ENCODE peak calls at places on chromosomes 13 and 19, in four cellular contexts. One of them, this sample, is unnamed.

GRCh38 chr13:99496322-99497142 is 4.7 kb upstream of the TM9SF2 start:
- DNase-seq in HEK293T: no peak
- DNase-seq in activated CD8-positive, alpha-beta memory T cell treated with anti-CD3 and anti-CD28 coated beads for 1 hour: peak; percentile 22
- DNase-seq in ACHN: peak; percentile 94
- DNase-seq in this sample: peak; percentile 49

GRCh38 chr19:53102186-53102585 is 1.0 kb downstream of the ZNF160 start:
- DNase-seq in HEK293T: no peak
- DNase-seq in activated CD8-positive, alpha-beta memory T cell treated with anti-CD3 and anti-CD28 coated beads for 1 hour: no peak
- DNase-seq in ACHN: no peak
- DNase-seq in this sample: no peak

GRCh38 chr13:30666113-30666512 is 48.4 kb downstream of the USPL1 start:
- DNase-seq in HEK293T: no peak
- DNase-seq in activated CD8-positive, alpha-beta memory T cell treated with anti-CD3 and anti-CD28 coated beads for 1 hour: no peak
- DNase-seq in ACHN: no peak
- DNase-seq in this sample: no peak

GRCh38 chr13:37342205-37342604 is 236.7 kb upstream of the CSNK1A1L start:
- DNase-seq in HEK293T: no peak
- DNase-seq in activated CD8-positive, alpha-beta memory T cell treated with anti-CD3 and anti-CD28 coated beads for 1 hour: no peak
- DNase-seq in ACHN: no peak
- DNase-seq in this sample: no peak

GRCh38 chr19:6100284-6100915 is 9.9 kb downstream of the RFX2 start:
- DNase-seq in HEK293T: no peak
- DNase-seq in activated CD8-positive, alpha-beta memory T cell treated with anti-CD3 and anti-CD28 coated beads for 1 hour: no peak
- DNase-seq in ACHN: no peak
- DNase-seq in this sample: no peak

GRCh38 chr13:48902421-48902820 is 73.3 kb upstream of the FNDC3A start:
- DNase-seq in HEK293T: no peak
- DNase-seq in activated CD8-positive, alpha-beta memory T cell treated with anti-CD3 and anti-CD28 coated beads for 1 hour: no peak
- DNase-seq in ACHN: no peak
- DNase-seq in this sample: peak; percentile 41

GRCh38 chr13:41654800-41655199 is 197.4 kb downstream of the RGCC start:
- DNase-seq in HEK293T: no peak
- DNase-seq in activated CD8-positive, alpha-beta memory T cell treated with anti-CD3 and anti-CD28 coated beads for 1 hour: no peak
- DNase-seq in ACHN: no peak
- DNase-seq in this sample: no peak

GRCh38 chr13:59304596-59304995 is 859.1 kb downstream of the DIAPH3 start:
- DNase-seq in HEK293T: no peak
- DNase-seq in activated CD8-positive, alpha-beta memory T cell treated with anti-CD3 and anti-CD28 coated beads for 1 hour: no peak
- DNase-seq in ACHN: no peak
- DNase-seq in this sample: no peak

GRCh38 chr13:44425041-44425814 is 51.6 kb downstream of the SERP2 start:
- DNase-seq in HEK293T: no peak
- DNase-seq in activated CD8-positive, alpha-beta memory T cell treated with anti-CD3 and anti-CD28 coated beads for 1 hour: no peak
- DNase-seq in ACHN: no peak
- DNase-seq in this sample: no peak

GRCh38 chr19:39997595-39998216 is 846 bp downstream of the ZNF546 start:
- DNase-seq in HEK293T: no peak
- DNase-seq in activated CD8-positive, alpha-beta memory T cell treated with anti-CD3 and anti-CD28 coated beads for 1 hour: no peak
- DNase-seq in ACHN: no peak
- DNase-seq in this sample: no peak

GRCh38 chr19:47512183-47512947 is 2.5 kb downstream of the NAPA start:
- DNase-seq in HEK293T: no peak
- DNase-seq in activated CD8-positive, alpha-beta memory T cell treated with anti-CD3 and anti-CD28 coated beads for 1 hour: no peak
- DNase-seq in ACHN: peak; percentile 85
- DNase-seq in this sample: no peak

GRCh38 chr19:8397291-8397690 is 7.1 kb downstream of the RAB11B start:
- DNase-seq in HEK293T: no peak
- DNase-seq in activated CD8-positive, alpha-beta memory T cell treated with anti-CD3 and anti-CD28 coated beads for 1 hour: no peak
- DNase-seq in ACHN: no peak
- DNase-seq in this sample: no peak

GRCh38 chr19:2016041-2016807 is 710 bp upstream of the BTBD2 start:
- DNase-seq in HEK293T: peak; percentile 68
- DNase-seq in activated CD8-positive, alpha-beta memory T cell treated with anti-CD3 and anti-CD28 coated beads for 1 hour: no peak
- DNase-seq in ACHN: peak; percentile 76
- DNase-seq in this sample: peak; percentile 81

GRCh38 chr13:112735791-112736190 is 46.0 kb downstream of the ATP11A start:
- DNase-seq in HEK293T: no peak
- DNase-seq in activated CD8-positive, alpha-beta memory T cell treated with anti-CD3 and anti-CD28 coated beads for 1 hour: no peak
- DNase-seq in ACHN: no peak
- DNase-seq in this sample: peak; percentile 85

GRCh38 chr19:18233224-18233825 is 7.1 kb upstream of the PDE4C start:
- DNase-seq in HEK293T: peak; percentile 80
- DNase-seq in activated CD8-positive, alpha-beta memory T cell treated with anti-CD3 and anti-CD28 coated beads for 1 hour: no peak
- DNase-seq in ACHN: peak; percentile 75
- DNase-seq in this sample: peak; percentile 86

GRCh38 chr19:48487944-48488343 is 18.8 kb downstream of the CYTH2 start:
- DNase-seq in HEK293T: no peak
- DNase-seq in activated CD8-positive, alpha-beta memory T cell treated with anti-CD3 and anti-CD28 coated beads for 1 hour: no peak
- DNase-seq in ACHN: peak; percentile 87
- DNase-seq in this sample: no peak

GRCh38 chr19:29708553-29709439 is 6.3 kb downstream of the C19orf12 start:
- DNase-seq in HEK293T: no peak
- DNase-seq in activated CD8-positive, alpha-beta memory T cell treated with anti-CD3 and anti-CD28 coated beads for 1 hour: no peak
- DNase-seq in ACHN: no peak
- DNase-seq in this sample: no peak

GRCh38 chr19:2775556-2776430 is 7.3 kb downstream of the SGTA start:
- DNase-seq in HEK293T: no peak
- DNase-seq in activated CD8-positive, alpha-beta memory T cell treated with anti-CD3 and anti-CD28 coated beads for 1 hour: peak; percentile 49
- DNase-seq in ACHN: peak; percentile 11
- DNase-seq in this sample: no peak

GRCh38 chr19:41939861-41940442 is 11.7 kb upstream of the ERFL start:
- DNase-seq in HEK293T: no peak
- DNase-seq in activated CD8-positive, alpha-beta memory T cell treated with anti-CD3 and anti-CD28 coated beads for 1 hour: no peak
- DNase-seq in ACHN: no peak
- DNase-seq in this sample: no peak

GRCh38 chr19:8526345-8527062 is 12.5 kb upstream of the ZNF414 start:
- DNase-seq in HEK293T: peak; percentile 89
- DNase-seq in activated CD8-positive, alpha-beta memory T cell treated with anti-CD3 and anti-CD28 coated beads for 1 hour: no peak
- DNase-seq in ACHN: peak; percentile 86
- DNase-seq in this sample: peak; percentile 94

GRCh38 chr13:112444416-112445399 is 68.6 kb downstream of the SPACA7 start:
- DNase-seq in HEK293T: no peak
- DNase-seq in activated CD8-positive, alpha-beta memory T cell treated with anti-CD3 and anti-CD28 coated beads for 1 hour: no peak
- DNase-seq in ACHN: no peak
- DNase-seq in this sample: peak; percentile 21

GRCh38 chr19:7460562-7460966 is 28.3 kb downstream of the PEX11G start:
- DNase-seq in HEK293T: no peak
- DNase-seq in activated CD8-positive, alpha-beta memory T cell treated with anti-CD3 and anti-CD28 coated beads for 1 hour: no peak
- DNase-seq in ACHN: no peak
- DNase-seq in this sample: no peak

GRCh38 chr19:35257113-35257461 is 8.3 kb downstream of the LSR start:
- DNase-seq in HEK293T: no peak
- DNase-seq in activated CD8-positive, alpha-beta memory T cell treated with anti-CD3 and anti-CD28 coated beads for 1 hour: no peak
- DNase-seq in ACHN: no peak
- DNase-seq in this sample: no peak

GRCh38 chr13:34942732-34943674 is 933 bp downstream of the NBEA start:
- DNase-seq in HEK293T: peak; percentile 49
- DNase-seq in activated CD8-positive, alpha-beta memory T cell treated with anti-CD3 and anti-CD28 coated beads for 1 hour: no peak
- DNase-seq in ACHN: peak; percentile 4
- DNase-seq in this sample: peak; percentile 68

GRCh38 chr13:41496420-41497234 is 39.3 kb downstream of the RGCC start:
- DNase-seq in HEK293T: no peak
- DNase-seq in activated CD8-positive, alpha-beta memory T cell treated with anti-CD3 and anti-CD28 coated beads for 1 hour: no peak
- DNase-seq in ACHN: no peak
- DNase-seq in this sample: no peak

GRCh38 chr13:50892162-50892944 is 17.2 kb upstream of the RNASEH2B start:
- DNase-seq in HEK293T: no peak
- DNase-seq in activated CD8-positive, alpha-beta memory T cell treated with anti-CD3 and anti-CD28 coated beads for 1 hour: no peak
- DNase-seq in ACHN: no peak
- DNase-seq in this sample: no peak

GRCh38 chr13:76833465-76833864 is 52.7 kb downstream of the KCTD12 start:
- DNase-seq in HEK293T: no peak
- DNase-seq in activated CD8-positive, alpha-beta memory T cell treated with anti-CD3 and anti-CD28 coated beads for 1 hour: no peak
- DNase-seq in ACHN: no peak
- DNase-seq in this sample: no peak

GRCh38 chr19:9018163-9018875 is 8.1 kb upstream of the MUC16 start:
- DNase-seq in HEK293T: no peak
- DNase-seq in activated CD8-positive, alpha-beta memory T cell treated with anti-CD3 and anti-CD28 coated beads for 1 hour: no peak
- DNase-seq in ACHN: no peak
- DNase-seq in this sample: no peak

GRCh38 chr13:26951581-26952177 is 191.1 kb upstream of the GPR12 start:
- DNase-seq in HEK293T: no peak
- DNase-seq in activated CD8-positive, alpha-beta memory T cell treated with anti-CD3 and anti-CD28 coated beads for 1 hour: no peak
- DNase-seq in ACHN: no peak
- DNase-seq in this sample: no peak

GRCh38 chr13:44575741-44576395 is at the start of gene TSC22D1:
- DNase-seq in HEK293T: no peak
- DNase-seq in activated CD8-positive, alpha-beta memory T cell treated with anti-CD3 and anti-CD28 coated beads for 1 hour: peak; percentile 51
- DNase-seq in ACHN: peak; percentile 33
- DNase-seq in this sample: peak; percentile 33

GRCh38 chr19:41934849-41935374 is 6.7 kb upstream of the ERFL start:
- DNase-seq in HEK293T: peak; percentile 79
- DNase-seq in activated CD8-positive, alpha-beta memory T cell treated with anti-CD3 and anti-CD28 coated beads for 1 hour: peak; percentile 58
- DNase-seq in ACHN: peak; percentile 59
- DNase-seq in this sample: peak; percentile 89

GRCh38 chr19:8575467-8575997 is 1.7 kb downstream of the MYO1F start:
- DNase-seq in HEK293T: no peak
- DNase-seq in activated CD8-positive, alpha-beta memory T cell treated with anti-CD3 and anti-CD28 coated beads for 1 hour: peak; percentile 22
- DNase-seq in ACHN: no peak
- DNase-seq in this sample: peak; percentile 69